ENCODE peak calls at places on chromosomes 11 and 22, in nine cellular contexts. One of them, this sample, is unnamed.
A peak's percentile ranks its signal among the peaks of the same experiment; 100 is the strongest.

GRCh38 chr22:48609279-48609865 is 1218.3 kb downstream of the BRD1 start:
- DNase-seq in ovary: no peak
- DNase-seq in adrenal gland: no peak
- DNase-seq in esophagus squamous epithelium: no peak
- DNase-seq in spleen: no peak
- DNase-seq in erythroblast: no peak
- DNase-seq in A549: no peak
- DNase-seq in lower leg skin: no peak
- DNase-seq in uterus: no peak
- DNase-seq in this sample: no peak

GRCh38 chr11:110891411-110891810 is 179.2 kb upstream of the ARHGAP20 start:
- DNase-seq in adrenal gland: no peak
- DNase-seq in lower leg skin: no peak
- DNase-seq in ovary: no peak
- DNase-seq in erythroblast: no peak
- DNase-seq in esophagus squamous epithelium: no peak
- DNase-seq in A549: no peak
- DNase-seq in spleen: no peak
- DNase-seq in uterus: no peak
- DNase-seq in this sample: no peak

GRCh38 chr22:42644422-42645340 is 4.3 kb upstream of the ATP5MGL start:
- DNase-seq in spleen: no peak
- DNase-seq in erythroblast: no peak
- DNase-seq in uterus: peak; percentile 63
- DNase-seq in esophagus squamous epithelium: no peak
- DNase-seq in A549: no peak
- DNase-seq in lower leg skin: no peak
- DNase-seq in adrenal gland: peak; percentile 58
- DNase-seq in ovary: peak; percentile 69
- DNase-seq in this sample: peak; percentile 67

GRCh38 chr11:102328748-102329147 is 11.5 kb downstream of the BIRC3 start:
- DNase-seq in lower leg skin: no peak
- DNase-seq in uterus: no peak
- DNase-seq in erythroblast: no peak
- DNase-seq in adrenal gland: no peak
- DNase-seq in A549: no peak
- DNase-seq in esophagus squamous epithelium: no peak
- DNase-seq in spleen: no peak
- DNase-seq in ovary: no peak
- DNase-seq in this sample: no peak

GRCh38 chr11:65563606-65564005 is 5.4 kb upstream of the LTBP3 start:
- DNase-seq in A549: no peak
- DNase-seq in lower leg skin: no peak
- DNase-seq in uterus: no peak
- DNase-seq in adrenal gland: no peak
- DNase-seq in spleen: no peak
- DNase-seq in esophagus squamous epithelium: no peak
- DNase-seq in ovary: no peak
- DNase-seq in erythroblast: no peak
- DNase-seq in this sample: no peak

GRCh38 chr11:45577755-45578154 is 87.7 kb downstream of the CHST1 start:
- DNase-seq in erythroblast: no peak
- DNase-seq in uterus: no peak
- DNase-seq in adrenal gland: no peak
- DNase-seq in A549: no peak
- DNase-seq in esophagus squamous epithelium: no peak
- DNase-seq in spleen: no peak
- DNase-seq in lower leg skin: no peak
- DNase-seq in ovary: no peak
- DNase-seq in this sample: no peak

GRCh38 chr11:57235761-57236703 is 1.0 kb downstream of the APLNR start:
- DNase-seq in ovary: no peak
- DNase-seq in erythroblast: no peak
- DNase-seq in adrenal gland: no peak
- DNase-seq in uterus: no peak
- DNase-seq in lower leg skin: peak; percentile 76
- DNase-seq in A549: no peak
- DNase-seq in spleen: no peak
- DNase-seq in esophagus squamous epithelium: no peak
- DNase-seq in this sample: no peak

GRCh38 chr11:122668562-122669090 is 13.1 kb downstream of the UBASH3B start:
- DNase-seq in lower leg skin: no peak
- DNase-seq in spleen: no peak
- DNase-seq in ovary: no peak
- DNase-seq in esophagus squamous epithelium: no peak
- DNase-seq in erythroblast: no peak
- DNase-seq in uterus: no peak
- DNase-seq in A549: peak; percentile 60
- DNase-seq in adrenal gland: no peak
- DNase-seq in this sample: no peak

GRCh38 chr11:134223836-134224709 is at the start of the genes NCAPD3 and VPS26B:
- DNase-seq in spleen: peak; percentile 98
- DNase-seq in esophagus squamous epithelium: peak; percentile 80
- DNase-seq in uterus: peak; percentile 96
- DNase-seq in A549: peak; percentile 94
- DNase-seq in lower leg skin: peak; percentile 100
- DNase-seq in erythroblast: peak; percentile 97
- DNase-seq in adrenal gland: peak; percentile 95
- DNase-seq in ovary: peak; percentile 94
- DNase-seq in this sample: peak; percentile 97

GRCh38 chr11:134226806-134227325 is 2.4 kb downstream of the VPS26B start:
- DNase-seq in A549: no peak
- DNase-seq in spleen: no peak
- DNase-seq in erythroblast: no peak
- DNase-seq in adrenal gland: no peak
- DNase-seq in esophagus squamous epithelium: no peak
- DNase-seq in lower leg skin: no peak
- DNase-seq in uterus: no peak
- DNase-seq in ovary: no peak
- DNase-seq in this sample: no peak

GRCh38 chr11:134223066-134223465 is 701 bp downstream of the NCAPD3 start:
- DNase-seq in ovary: no peak
- DNase-seq in erythroblast: peak; percentile 41
- DNase-seq in uterus: no peak
- DNase-seq in spleen: peak; percentile 68
- DNase-seq in adrenal gland: no peak
- DNase-seq in A549: peak; percentile 2
- DNase-seq in esophagus squamous epithelium: no peak
- DNase-seq in lower leg skin: no peak
- DNase-seq in this sample: no peak

GRCh38 chr11:134228625-134229024 is 4.2 kb downstream of the VPS26B start:
- DNase-seq in lower leg skin: peak; percentile 46
- DNase-seq in A549: no peak
- DNase-seq in spleen: no peak
- DNase-seq in uterus: no peak
- DNase-seq in ovary: no peak
- DNase-seq in erythroblast: no peak
- DNase-seq in esophagus squamous epithelium: no peak
- DNase-seq in adrenal gland: no peak
- DNase-seq in this sample: no peak

DNA sequence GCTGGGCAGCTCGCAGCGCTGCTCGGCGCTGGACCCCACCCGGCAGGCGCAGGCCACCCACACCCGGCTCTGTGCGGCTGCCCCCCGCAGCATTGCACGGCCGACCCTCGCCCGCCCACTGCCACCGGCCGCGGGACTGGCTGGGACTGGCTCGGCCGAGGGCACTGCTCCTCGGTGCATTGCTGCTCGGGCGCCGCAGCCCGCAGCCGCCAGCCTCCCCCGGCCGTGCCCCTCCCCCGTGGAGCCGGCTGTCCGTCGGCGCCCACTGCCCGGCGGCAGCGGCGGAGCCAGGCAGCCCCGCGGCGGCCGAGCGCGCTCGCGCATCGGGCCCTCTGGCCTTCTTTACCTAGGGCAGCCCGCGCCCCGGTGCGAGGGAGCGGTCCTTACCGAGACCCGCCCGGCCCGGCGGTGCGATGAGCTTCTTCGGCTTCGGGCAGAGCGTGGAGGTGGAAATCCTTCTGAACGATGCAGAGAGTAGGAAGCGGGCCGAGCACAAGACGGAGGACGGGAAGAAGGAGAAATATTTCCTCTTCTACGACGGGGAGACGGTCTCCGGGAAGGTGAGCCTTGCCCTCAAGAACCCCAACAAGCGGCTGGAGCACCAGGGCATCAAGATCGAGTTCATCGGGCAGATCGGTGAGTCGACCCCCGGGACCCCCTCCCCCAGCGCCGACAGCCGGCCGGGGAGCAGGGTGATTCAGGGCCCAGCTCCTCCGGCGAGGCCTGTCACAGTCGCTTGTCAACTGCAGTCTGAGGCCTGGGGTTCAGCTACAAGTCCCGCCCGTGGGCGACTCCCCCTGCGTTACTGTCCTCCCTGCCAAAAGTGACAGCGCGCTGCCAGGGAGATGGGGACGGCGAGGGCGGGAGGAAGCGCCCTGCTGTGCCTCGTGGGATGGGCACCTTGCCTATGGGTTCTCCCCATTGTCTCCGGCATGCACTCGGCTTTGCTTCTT is 515 bp downstream of the VPS26B start:
- DNase-seq in esophagus squamous epithelium: no peak
- DNase-seq in erythroblast: peak; percentile 86
- DNase-seq in spleen: peak; percentile 93
- DNase-seq in adrenal gland: peak; percentile 60
- DNase-seq in uterus: peak; percentile 29
- DNase-seq in lower leg skin: peak; percentile 94
- DNase-seq in A549: peak; percentile 10
- DNase-seq in ovary: peak; percentile 51
- DNase-seq in this sample: peak; percentile 82
- TF ChIP-seq POLR2A in esophagus squamous epithelium: no peak
- TF ChIP-seq POLR2A in erythroblast: peak; percentile 62
- TF ChIP-seq POLR2A in spleen: no peak
- TF ChIP-seq POLR2A in adrenal gland: no peak
- TF ChIP-seq POLR2A in uterus: no peak
- TF ChIP-seq POLR2A in lower leg skin: no peak
- TF ChIP-seq POLR2A in A549: peak; percentile 56
- TF ChIP-seq POLR2A in ovary: no peak
- TF ChIP-seq POLR2A in this sample: peak; percentile 74

GRCh38 chr11:2395856-2396255 is 4.7 kb upstream of the TSSC4 start:
- DNase-seq in adrenal gland: no peak
- DNase-seq in spleen: no peak
- DNase-seq in ovary: no peak
- DNase-seq in uterus: no peak
- DNase-seq in lower leg skin: no peak
- DNase-seq in esophagus squamous epithelium: no peak
- DNase-seq in A549: no peak
- DNase-seq in erythroblast: no peak
- DNase-seq in this sample: no peak
- TF ChIP-seq POLR2A in adrenal gland: no peak
- TF ChIP-seq POLR2A in spleen: no peak
- TF ChIP-seq POLR2A in ovary: no peak
- TF ChIP-seq POLR2A in uterus: no peak
- TF ChIP-seq POLR2A in lower leg skin: no peak
- TF ChIP-seq POLR2A in esophagus squamous epithelium: no peak
- TF ChIP-seq POLR2A in A549: no peak
- TF ChIP-seq POLR2A in erythroblast: no peak
- TF ChIP-seq POLR2A in this sample: no peak

GRCh38 chr11:62612366-62613274 is at the start of the genes EML3 and ROM1:
- DNase-seq in erythroblast: peak; percentile 87
- DNase-seq in lower leg skin: peak; percentile 98
- DNase-seq in spleen: peak; percentile 98
- DNase-seq in adrenal gland: peak; percentile 84
- DNase-seq in A549: peak; percentile 88
- DNase-seq in ovary: peak; percentile 94
- DNase-seq in uterus: peak; percentile 94
- DNase-seq in esophagus squamous epithelium: peak; percentile 58
- DNase-seq in this sample: peak; percentile 91
- TF ChIP-seq POLR2A in erythroblast: no peak
- TF ChIP-seq POLR2A in lower leg skin: no peak
- TF ChIP-seq POLR2A in spleen: no peak
- TF ChIP-seq POLR2A in adrenal gland: no peak
- TF ChIP-seq POLR2A in A549: no peak
- TF ChIP-seq POLR2A in ovary: no peak
- TF ChIP-seq POLR2A in uterus: peak; percentile 32
- TF ChIP-seq POLR2A in esophagus squamous epithelium: no peak
- TF ChIP-seq POLR2A in this sample: peak; percentile 33

GRCh38 chr22:46974631-46975585 is 212.5 kb downstream of the TBC1D22A start:
- DNase-seq in adrenal gland: no peak
- DNase-seq in erythroblast: no peak
- DNase-seq in esophagus squamous epithelium: no peak
- DNase-seq in ovary: no peak
- DNase-seq in uterus: no peak
- DNase-seq in lower leg skin: peak; percentile 81
- DNase-seq in A549: no peak
- DNase-seq in spleen: no peak
- DNase-seq in this sample: no peak

GRCh38 chr22:46971776-46972150 is 209.3 kb downstream of the TBC1D22A start:
- DNase-seq in erythroblast: no peak
- DNase-seq in lower leg skin: peak; percentile 78
- DNase-seq in spleen: no peak
- DNase-seq in A549: no peak
- DNase-seq in esophagus squamous epithelium: no peak
- DNase-seq in adrenal gland: no peak
- DNase-seq in ovary: no peak
- DNase-seq in uterus: no peak
- DNase-seq in this sample: no peak

GRCh38 chr22:46972256-46972655 is 209.8 kb downstream of the TBC1D22A start:
- DNase-seq in adrenal gland: no peak
- DNase-seq in lower leg skin: peak; percentile 71
- DNase-seq in A549: no peak
- DNase-seq in ovary: no peak
- DNase-seq in esophagus squamous epithelium: no peak
- DNase-seq in uterus: no peak
- DNase-seq in erythroblast: no peak
- DNase-seq in spleen: no peak
- DNase-seq in this sample: no peak

GRCh38 chr22:46974077-46974476 is 211.6 kb downstream of the TBC1D22A start:
- DNase-seq in erythroblast: no peak
- DNase-seq in spleen: no peak
- DNase-seq in lower leg skin: peak; percentile 82
- DNase-seq in uterus: no peak
- DNase-seq in ovary: no peak
- DNase-seq in A549: no peak
- DNase-seq in adrenal gland: no peak
- DNase-seq in esophagus squamous epithelium: no peak
- DNase-seq in this sample: no peak

DNA sequence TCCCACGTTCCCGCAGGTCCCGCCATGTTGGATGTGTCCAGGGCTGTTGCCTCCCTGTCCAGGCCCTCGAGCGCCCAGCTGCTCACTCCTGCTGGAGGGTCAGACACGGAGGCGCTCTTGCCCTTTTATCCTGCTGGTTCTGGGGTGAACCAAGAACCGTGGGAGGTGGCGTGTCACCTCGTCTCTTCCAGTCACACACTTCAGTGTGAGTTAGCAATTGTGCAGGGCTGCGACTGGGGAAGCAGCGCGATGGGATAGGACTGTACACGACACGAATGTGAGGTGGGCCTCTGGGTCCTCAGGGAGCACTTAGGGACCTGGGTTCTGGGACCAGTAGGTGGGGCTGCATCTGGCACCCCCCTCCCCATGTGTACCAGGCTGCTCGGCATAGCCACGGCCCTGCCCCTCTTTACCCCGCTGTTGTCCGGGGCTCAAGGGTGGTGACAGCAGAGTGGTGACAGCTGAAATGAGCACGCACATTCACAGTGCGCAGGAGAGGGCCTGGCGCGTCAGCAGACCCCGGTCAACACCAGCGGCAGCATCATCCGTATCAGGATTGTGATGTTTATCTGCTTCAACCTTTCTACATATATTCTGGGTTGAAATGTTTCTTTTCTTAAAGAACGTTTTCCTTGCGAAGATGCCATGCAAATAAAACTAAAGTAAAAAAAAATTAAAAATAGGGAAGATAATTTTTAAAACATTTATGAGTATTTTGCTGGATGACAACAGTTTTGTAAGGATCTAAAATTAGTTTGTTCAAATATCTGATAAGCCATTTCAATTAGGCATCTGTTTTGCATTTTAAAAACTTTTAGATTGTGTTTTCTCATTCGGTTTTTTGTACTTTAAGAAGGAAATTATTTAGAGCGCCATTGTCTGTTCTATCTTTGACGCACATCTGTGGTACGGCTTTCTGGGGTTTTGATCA is 210.7 kb downstream of the TBC1D22A start:
- DNase-seq in lower leg skin: peak; percentile 76
- DNase-seq in ovary: no peak
- DNase-seq in spleen: no peak
- DNase-seq in esophagus squamous epithelium: no peak
- DNase-seq in erythroblast: no peak
- DNase-seq in A549: no peak
- DNase-seq in adrenal gland: no peak
- DNase-seq in uterus: no peak
- DNase-seq in this sample: no peak
- TF ChIP-seq POLR2A in lower leg skin: no peak
- TF ChIP-seq POLR2A in ovary: no peak
- TF ChIP-seq POLR2A in spleen: no peak
- TF ChIP-seq POLR2A in esophagus squamous epithelium: no peak
- TF ChIP-seq POLR2A in erythroblast: no peak
- TF ChIP-seq POLR2A in A549: no peak
- TF ChIP-seq POLR2A in adrenal gland: no peak
- TF ChIP-seq POLR2A in uterus: no peak
- TF ChIP-seq POLR2A in this sample: no peak